ENCODE peak calls at places on chromosomes 5 and 9, in five cellular contexts. L is IMR-90, F is astrocyte, H is mucosa of descending colon, D is Peyer's patch. E is an unnamed sample. For H3K36me3, the result is how much of the 10 kb centered on the place peaks cover.

GRCh38 chr9:127144670-127145458 is 22.4 kb upstream of the ANGPTL2 start:
- DNase-seq in L (no peak), F (no peak), H (no peak), D (no peak), E (no peak)

GRCh38 chr9:123387686-123388085 is 31.7 kb downstream of the CRB2 start:
- DNase-seq in L (no peak), F (no peak), H (no peak), D (no peak), E (no peak)

GRCh38 chr9:120439147-120439546 is 140.8 kb downstream of the CDK5RAP2 start:
- DNase-seq in L (peak), F (no peak), H (peak), D (no peak), E (no peak)

GRCh38 chr5:160089549-160089948 is 29.7 kb downstream of the PWWP2A start:
- DNase-seq in L (no peak), F (no peak), H (no peak), D (no peak), E (no peak)

GRCh38 chr5:62720036-62720441 is 141.4 kb downstream of the LRRC70 start:
- DNase-seq in L (peak), F (peak), H (no peak), D (no peak), E (no peak)

GRCh38 chr5:135222771-135223170 is 176.3 kb downstream of the MACROH2A1 start:
- DNase-seq in L (no peak), F (no peak), H (no peak), D (no peak), E (no peak)

GRCh38 chr5:159071382-159071781 is 28.3 kb downstream of the EBF1 start:
- DNase-seq in L (no peak), F (no peak), H (no peak), D (no peak), E (no peak)

GRCh38 chr9:133874061-133874638 is 118.0 kb downstream of the VAV2 start:
- DNase-seq in L (peak), F (peak), H (no peak), D (no peak), E (peak)

GRCh38 chr5:103573411-103573810 is 10.8 kb upstream of the NUDT12 start:
- DNase-seq in L (no peak), F (no peak), H (no peak), D (no peak), E (no peak)

GRCh38 chr5:45101146-45101545 is 292.4 kb downstream of the MRPS30 start:
- DNase-seq in L (no peak), F (no peak), H (no peak), D (no peak), E (no peak)

GRCh38 chr5:178347956-178348355 is 115.4 kb upstream of the PHYKPL start:
- DNase-seq in L (no peak), F (no peak), H (no peak), D (no peak), E (no peak)

GRCh38 chr9:132027752-132028666 is 51.7 kb downstream of the MED27 start:
- DNase-seq in L (peak), F (no peak), H (no peak), D (no peak), E (no peak)

GRCh38 chr9:120900821-120901220 is 23.8 kb upstream of the PHF19 start:
- DNase-seq in L (no peak), F (no peak), H (no peak), D (no peak), E (no peak)

GRCh38 chr5:53613036-53613435 is 52.6 kb downstream of the NDUFS4 start:
- DNase-seq in L (no peak), F (peak), H (no peak), D (no peak), E (no peak)

GRCh38 chr5:167580608-167581007 is 710.8 kb upstream of the WWC1 start:
- DNase-seq in L (no peak), F (no peak), H (no peak), D (no peak), E (no peak)

GRCh38 chr5:120778491-120779293 is 314.6 kb downstream of the PRR16 start:
- DNase-seq in L (peak), F (peak), H (no peak), D (no peak), E (peak)

GRCh38 chr5:146001544-146002185 is 65.3 kb downstream of the SH3RF2 start:
- DNase-seq in L (no peak), F (no peak), H (no peak), D (no peak), E (no peak)

GRCh38 chr9:98081477-98082219 is 25.1 kb downstream of the NANS start:
- DNase-seq in L (peak), F (no peak), H (no peak), D (no peak), E (no peak)

GRCh38 chr9:134597957-134598883 is 43.4 kb upstream of the COL5A1 start:
- DNase-seq in L (no peak), F (no peak), H (no peak), D (no peak), E (no peak)

GRCh38 chr9:123119566-123119965 is 86.1 kb downstream of the GPR21 start:
- DNase-seq in L (no peak), F (peak), H (no peak), D (no peak), E (no peak)

GRCh38 chr9:129500166-129500862 is 120.6 kb downstream of the C9orf50 start:
- DNase-seq in L (no peak), F (peak), H (no peak), D (no peak), E (no peak)

GRCh38 chr9:128304151-128304970 is 17.9 kb downstream of the TRUB2 start:
- DNase-seq in L (peak), F (no peak), H (no peak), D (no peak), E (no peak)

GRCh38 chr9:8916771-8917170 is 1117.2 kb upstream of the DMAC1 start:
- DNase-seq in L (no peak), F (no peak), H (no peak), D (no peak), E (no peak)

GRCh38 chr5:74149395-74149794 is 491.1 kb downstream of the ENC1 start:
- DNase-seq in L (peak), F (peak), H (no peak), D (no peak), E (peak)

GRCh38 chr5:79560774-79561524 is 47.0 kb upstream of the HOMER1 start:
- DNase-seq in L (peak), F (peak), H (no peak), D (no peak), E (no peak)

GRCh38 chr5:57749396-57749795 is 266.8 kb upstream of the ACTBL2 start:
- DNase-seq in L (peak), F (no peak), H (no peak), D (no peak), E (no peak)

GRCh38 chr5:179912386-179912785 is 4.7 kb upstream of the TBC1D9B start:
- DNase-seq in L (no peak), F (no peak), H (no peak), D (no peak), E (no peak)

GRCh38 chr9:90894956-90895687 is 93.5 kb downstream of the SYK start:
- DNase-seq in L (no peak), F (no peak), H (no peak), D (no peak), E (no peak)

GRCh38 chr5:35899805-35900204 is 38.6 kb downstream of the CAPSL start:
- DNase-seq in L (no peak), F (no peak), H (no peak), D (no peak), E (no peak)

GRCh38 chr5:172322028-172322965 is 38.7 kb upstream of the UBTD2 start:
- DNase-seq in L (no peak), F (no peak), H (no peak), D (no peak), E (no peak)

GRCh38 chr9:98864257-98865180 is 57.0 kb downstream of the GALNT12 start:
- DNase-seq in L (peak), F (no peak), H (no peak), D (no peak), E (peak)

DNA sequence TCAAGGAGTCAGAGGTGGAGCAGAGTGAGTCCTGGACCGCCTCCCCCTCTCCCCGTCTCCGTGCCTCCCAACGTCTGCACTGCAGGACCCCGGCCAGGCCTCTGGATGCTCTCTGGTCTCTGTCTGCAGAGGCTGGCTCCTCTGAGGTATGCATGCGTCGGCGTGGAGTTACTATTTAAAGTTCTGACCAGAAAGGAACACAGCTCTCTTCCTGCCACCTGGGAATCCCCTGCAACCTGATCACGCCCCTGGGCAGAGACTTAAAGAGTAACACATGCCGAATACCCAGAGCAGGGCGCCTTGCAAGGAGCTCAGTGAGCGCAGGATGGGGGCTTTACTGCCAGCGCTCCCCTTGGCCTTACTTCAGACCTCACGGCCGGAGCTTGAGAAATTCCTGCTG is 16.0 kb downstream of the ANXA6 start:
- DNase-seq in L (peak), F (no peak), H (peak), D (peak), E (no peak)
- H3K4me3 ChIP-seq in L (no peak), F (no peak), H (no peak), D (no peak), E (no peak)

GRCh38 chr9:117043159-117043558 is 356.1 kb downstream of the TRIM32 start:
- DNase-seq in L (no peak), F (no peak), H (no peak), D (no peak), E (no peak)

GRCh38 chr9:117044241-117044640 is 357.1 kb downstream of the TRIM32 start:
- DNase-seq in L (no peak), F (no peak), H (no peak), D (no peak), E (no peak)

DNA sequence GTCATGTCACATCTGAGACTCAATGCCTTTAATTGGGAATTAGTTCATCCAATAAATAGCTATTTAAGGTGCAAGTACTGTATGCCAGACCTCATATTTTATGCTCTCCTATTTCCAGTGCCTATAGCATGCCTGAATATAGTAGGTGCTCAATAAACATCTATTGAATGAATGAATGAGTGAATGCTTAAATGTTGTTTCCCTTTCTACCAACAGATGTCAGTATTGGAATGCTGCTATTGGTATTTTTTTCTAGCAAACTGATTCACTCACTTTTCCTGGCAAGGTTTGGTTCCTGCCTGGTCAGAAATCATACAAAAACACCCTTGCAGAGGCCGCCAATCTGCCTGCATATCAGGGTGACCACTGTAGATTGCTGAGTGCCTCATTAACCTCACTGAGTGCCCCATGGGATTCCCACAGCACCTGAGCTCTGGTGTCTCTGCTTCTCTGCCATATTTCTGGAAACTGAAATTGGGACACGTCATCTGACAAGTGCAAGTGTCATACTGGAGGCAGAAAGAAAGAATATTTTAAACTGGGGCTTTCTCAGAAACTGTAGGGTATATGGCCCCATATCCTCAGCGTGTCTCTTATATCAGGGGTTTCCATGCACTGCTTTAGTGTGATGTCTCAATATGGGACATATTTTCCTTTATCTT is 359.7 kb downstream of the TRIM32 start:
- DNase-seq in L (no peak), F (no peak), H (no peak), D (no peak), E (no peak)
- TF ChIP-seq CTCF in L (peak), F (peak), H (no peak), D (no peak), E (peak)

DNA sequence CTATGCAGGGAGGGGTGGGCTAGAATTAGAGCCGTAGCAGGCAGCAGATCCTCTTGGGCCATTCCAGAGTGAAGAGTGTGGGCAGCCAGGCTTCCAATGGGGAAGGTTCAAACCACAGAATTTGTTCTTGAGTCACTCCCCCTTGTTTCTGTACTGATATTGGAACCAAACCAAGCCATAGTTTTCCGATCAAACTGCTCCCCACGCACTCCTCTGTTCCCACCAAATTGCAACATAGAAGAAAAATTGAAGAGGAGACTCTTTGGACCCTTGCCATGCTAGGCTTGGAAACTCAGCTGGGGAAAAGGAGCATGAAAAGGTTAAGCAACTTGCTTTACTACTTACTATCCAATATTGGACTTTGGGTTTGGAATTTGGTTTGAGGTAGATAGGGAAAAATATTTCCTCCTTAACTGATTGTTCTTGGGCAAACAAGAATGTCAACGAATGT is 165.8 kb upstream of the NR3C1 start:
- DNase-seq in L (peak), F (peak), H (no peak), D (no peak), E (no peak)
- H3K36me3 ChIP-seq in L (under half), F (under half), H (under half), D (under half), E (under half)

GRCh38 chr5:133295520-133295919 is 243.7 kb downstream of the HSPA4 start:
- DNase-seq in L (no peak), F (peak), H (no peak), D (no peak), E (no peak)
- H3K4me3 ChIP-seq in L (no peak), F (no peak), H (no peak), D (no peak), E (no peak)

DNA sequence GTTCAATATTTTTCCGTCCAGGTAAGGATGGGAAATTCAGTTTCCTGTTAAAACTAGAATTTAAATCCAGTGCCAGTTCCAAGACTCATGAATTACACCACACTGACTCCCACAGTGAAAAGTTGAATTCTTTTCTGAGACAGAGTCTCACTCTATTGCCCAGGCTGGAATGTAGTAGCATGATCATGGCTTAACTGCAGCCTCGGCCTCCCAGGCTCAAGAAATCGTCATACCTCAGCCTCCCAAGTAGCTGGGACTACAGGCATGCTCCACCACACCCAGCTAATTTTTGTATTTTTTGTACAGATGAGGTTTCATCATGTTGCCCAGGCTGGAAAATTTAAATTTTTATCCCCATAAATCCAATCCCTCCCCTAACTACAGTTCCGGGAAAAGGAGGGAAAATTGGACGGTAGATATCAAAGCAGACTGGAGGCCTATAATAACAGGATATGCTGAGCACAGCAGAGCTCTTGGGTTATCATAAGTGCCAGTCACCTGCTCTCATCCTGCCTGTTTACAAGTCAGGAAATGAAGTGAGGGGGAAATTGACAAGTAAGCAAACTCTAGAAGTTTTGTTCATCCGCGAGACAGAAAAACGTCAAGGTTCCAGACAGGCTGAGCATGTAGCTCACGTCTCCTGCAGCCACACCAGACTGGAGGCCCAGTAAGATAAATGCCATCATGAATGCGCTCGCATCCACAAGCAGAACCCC is 105.7 kb downstream of the UGCG start:
- DNase-seq in L (no peak), F (no peak), H (no peak), D (no peak), E (no peak)
- TF ChIP-seq CTCF in L (no peak), F (no peak), H (no peak), D (no peak), E (no peak)

GRCh38 chr5:175444905-175445456 is 999 bp upstream of the DRD1 start:
- DNase-seq in L (no peak), F (no peak), H (no peak), D (no peak), E (no peak)
- H3K36me3 ChIP-seq in L (under half), F (under half), H (under half), D (under half), E (under half)

GRCh38 chr9:89305868-89306267 is 5.1 kb upstream of the CKS2 start:
- DNase-seq in L (no peak), F (no peak), H (no peak), D (no peak), E (no peak)

GRCh38 chr9:89309608-89310485 is 1.1 kb upstream of the CKS2 start:
- DNase-seq in L (no peak), F (no peak), H (no peak), D (no peak), E (no peak)

GRCh38 chr9:89309166-89309565 is 1.8 kb upstream of the CKS2 start:
- DNase-seq in L (no peak), F (no peak), H (no peak), D (no peak), E (no peak)

DNA sequence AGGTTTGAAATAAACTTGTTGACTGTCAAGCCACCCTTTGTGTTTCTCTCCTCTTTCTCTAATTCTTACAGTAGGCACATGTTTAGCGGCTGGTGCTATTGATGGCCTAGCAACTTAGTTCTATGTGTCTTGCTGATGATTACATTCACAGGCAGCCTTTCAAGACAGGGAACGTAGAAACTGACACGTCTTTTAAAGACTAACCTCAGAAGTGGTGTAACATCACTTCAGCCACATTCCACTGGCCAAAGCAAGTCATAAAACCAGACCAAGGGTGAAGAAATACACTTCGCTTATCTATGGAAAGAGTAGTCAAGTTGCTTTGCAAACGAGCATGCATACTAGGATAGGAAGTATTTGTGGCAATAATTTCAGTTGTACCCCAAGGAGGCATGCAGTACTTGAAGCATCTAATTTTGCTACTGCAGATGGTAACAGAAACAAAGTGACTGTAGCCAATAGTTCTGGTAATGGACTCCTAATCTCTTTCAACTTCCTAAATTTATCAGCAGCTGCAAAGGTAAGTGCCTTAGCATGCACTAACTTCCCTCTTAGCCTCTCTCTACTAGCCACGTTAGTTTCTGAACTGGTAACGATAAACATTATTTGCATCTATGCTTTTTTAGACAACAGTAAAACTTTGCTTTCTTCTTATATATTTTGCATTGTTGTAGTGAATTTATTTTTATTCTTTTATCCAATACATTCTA is 6.4 kb upstream of the CKS2 start:
- DNase-seq in L (no peak), F (no peak), H (no peak), D (no peak), E (no peak)
- H3K4me3 ChIP-seq in L (no peak), F (no peak), H (no peak), D (no peak), E (no peak)

GRCh38 chr5:60888359-60889061 is 44.4 kb upstream of the ELOVL7 start:
- DNase-seq in L (no peak), F (no peak), H (no peak), D (no peak), E (no peak)

GRCh38 chr5:60886158-60886557 is 42.1 kb upstream of the ELOVL7 start:
- DNase-seq in L (no peak), F (no peak), H (no peak), D (no peak), E (no peak)

GRCh38 chr5:60887096-60887495 is 43.0 kb upstream of the ELOVL7 start:
- DNase-seq in L (no peak), F (no peak), H (no peak), D (no peak), E (no peak)

GRCh38 chr5:60883229-60883628 is 39.2 kb upstream of the ELOVL7 start:
- DNase-seq in L (no peak), F (no peak), H (no peak), D (no peak), E (no peak)
- TF ChIP-seq CTCF in L (no peak), F (peak), H (no peak), D (peak), E (peak)

DNA sequence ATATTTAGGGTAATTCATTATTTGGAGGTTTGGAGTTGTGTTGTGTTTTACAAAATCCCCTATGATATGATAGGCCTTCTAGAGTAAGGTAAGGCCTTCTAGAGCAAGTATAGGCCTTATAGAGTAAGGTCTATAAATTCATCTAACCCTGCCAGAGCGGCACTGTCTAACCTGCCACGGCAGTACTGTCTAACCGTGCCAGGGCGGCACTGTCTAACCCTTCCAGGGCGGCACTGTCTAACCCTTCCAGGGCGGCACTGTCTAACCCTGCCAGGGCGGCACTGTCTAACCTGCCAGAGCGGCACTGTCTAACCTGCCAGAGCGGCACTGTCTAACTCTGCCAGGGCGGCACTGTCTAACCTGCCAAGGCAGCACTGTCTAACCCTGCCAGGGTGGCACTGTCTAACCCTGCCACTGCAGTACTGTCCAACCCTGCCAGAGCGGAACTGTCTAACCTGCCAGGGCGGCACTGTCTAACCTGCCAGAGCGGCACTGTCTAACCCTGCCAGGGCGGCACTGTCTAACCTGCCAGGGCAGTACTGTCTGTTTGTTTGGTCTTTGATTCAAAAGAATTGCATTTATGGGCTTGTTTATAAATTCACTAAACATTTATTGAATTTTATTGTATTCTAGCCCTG is 9.6 kb downstream of the RNF20 start:
- DNase-seq in L (no peak), F (no peak), H (no peak), D (no peak), E (no peak)
- H3K36me3 ChIP-seq in L (under half), F (under half), H (under half), D (half or more), E (under half)

E was measured in BJ.